ENCODE peak calls at places on chromosomes 6 and 20, in nine cellular contexts. C is suprapubic skin, Y is esophagus muscularis mucosa, D is endothelial cell of umbilical vein, H is sigmoid colon, T is HL-60, O is breast epithelium, V is HCT116, J is prostate gland. P is an unnamed sample.

GRCh38 chr6:110002676-110003075 is 24.6 kb downstream of the GPR6 start:
- DNase-seq in T (no peak), C (no peak), J (no peak), D (no peak), V (no peak), O (no peak), H (no peak), Y (no peak), P (no peak)

GRCh38 chr6:165821754-165822153 is 158.7 kb upstream of the PDE10A start:
- DNase-seq in D (no peak), O (no peak), T (no peak), Y (no peak), C (no peak), V (peak), H (no peak), J (no peak), P (no peak)

GRCh38 chr6:43952746-43953145 is 174.5 kb downstream of the MRPL14 start:
- DNase-seq in V (peak), J (no peak), Y (no peak), C (no peak), H (no peak), T (peak), O (no peak), D (no peak), P (no peak)

GRCh38 chr6:108942556-108943492 is 94.6 kb downstream of the ARMC2 start:
- DNase-seq in O (no peak), D (no peak), T (no peak), V (no peak), J (no peak), C (no peak), Y (peak), H (no peak), P (no peak)

GRCh38 chr6:81901589-81901988 is 149.1 kb upstream of the TENT5A start:
- DNase-seq in J (no peak), H (no peak), C (no peak), T (no peak), D (no peak), Y (no peak), O (no peak), V (no peak), P (no peak)

GRCh38 chr20:43384321-43384940 is 73.3 kb upstream of the SRSF6 start:
- DNase-seq in D (no peak), H (no peak), O (no peak), J (no peak), V (no peak), C (no peak), T (no peak), Y (no peak), P (no peak)

GRCh38 chr6:30730611-30731435 is 10.7 kb downstream of the TUBB start:
- DNase-seq in Y (no peak), J (peak), H (peak), O (peak), V (peak), D (peak), T (no peak), C (peak), P (peak)

GRCh38 chr6:108944707-108945685 is 96.8 kb downstream of the ARMC2 start:
- DNase-seq in C (no peak), D (no peak), V (no peak), Y (peak), T (no peak), J (peak), O (no peak), H (peak), P (no peak)

GRCh38 chr6:125821825-125822281 is 31.1 kb downstream of the NCOA7 start:
- DNase-seq in J (no peak), D (peak), H (no peak), C (no peak), O (peak), T (no peak), V (no peak), Y (no peak), P (peak)

GRCh38 chr6:159688977-159689376 is 4.1 kb downstream of the SOD2 start:
- DNase-seq in O (no peak), T (no peak), J (no peak), C (no peak), Y (no peak), V (no peak), D (no peak), H (no peak), P (no peak)

GRCh38 chr6:159692303-159693127 is 526 bp downstream of the SOD2 start:
- DNase-seq in C (no peak), D (peak), Y (peak), J (peak), T (no peak), V (no peak), H (peak), O (peak), P (peak)

GRCh38 chr6:159693128-159693893 is at the start of gene SOD2:
- DNase-seq in V (peak), J (peak), O (peak), T (peak), H (peak), C (peak), Y (peak), D (peak), P (peak)

GRCh38 chr6:159691963-159692287 is 1.1 kb downstream of the SOD2 start:
- DNase-seq in D (no peak), H (no peak), T (no peak), V (no peak), J (no peak), O (no peak), Y (peak), C (no peak), P (no peak)

GRCh38 chr6:159691133-159691962 is 1.7 kb downstream of the SOD2 start:
- DNase-seq in D (peak), T (peak), H (no peak), V (peak), O (no peak), Y (no peak), J (peak), C (no peak), P (no peak)
- TF ChIP-seq POLR2AphosphoS5 in D (no peak), T (no peak), H (peak), V (no peak), O (no peak), Y (peak), J (peak), C (peak), P (peak)

GRCh38 chr6:92376711-92377110 is 1042.6 kb downstream of the EPHA7 start:
- DNase-seq in V (no peak), T (no peak), Y (no peak), D (no peak), J (no peak), O (no peak), C (no peak), H (no peak), P (no peak)

GRCh38 chr6:92371211-92371610 is 1048.1 kb downstream of the EPHA7 start:
- DNase-seq in T (no peak), V (no peak), O (no peak), D (no peak), Y (no peak), H (no peak), C (no peak), J (no peak), P (no peak)

GRCh38 chr6:92380803-92381601 is 1038.4 kb downstream of the EPHA7 start:
- DNase-seq in H (no peak), V (no peak), J (no peak), C (no peak), O (no peak), T (no peak), D (no peak), Y (no peak), P (no peak)

GRCh38 chr6:92371809-92372208 is 1047.5 kb downstream of the EPHA7 start:
- DNase-seq in O (no peak), C (no peak), J (no peak), D (no peak), T (no peak), V (no peak), H (no peak), Y (no peak), P (no peak)

GRCh38 chr6:92377137-92377536 is 1042.2 kb downstream of the EPHA7 start:
- DNase-seq in Y (no peak), V (no peak), O (no peak), D (no peak), T (no peak), J (no peak), H (no peak), C (no peak), P (no peak)
- TF ChIP-seq POLR2AphosphoS5 in Y (no peak), V (no peak), O (no peak), D (no peak), T (no peak), J (no peak), H (no peak), C (no peak), P (no peak)

DNA sequence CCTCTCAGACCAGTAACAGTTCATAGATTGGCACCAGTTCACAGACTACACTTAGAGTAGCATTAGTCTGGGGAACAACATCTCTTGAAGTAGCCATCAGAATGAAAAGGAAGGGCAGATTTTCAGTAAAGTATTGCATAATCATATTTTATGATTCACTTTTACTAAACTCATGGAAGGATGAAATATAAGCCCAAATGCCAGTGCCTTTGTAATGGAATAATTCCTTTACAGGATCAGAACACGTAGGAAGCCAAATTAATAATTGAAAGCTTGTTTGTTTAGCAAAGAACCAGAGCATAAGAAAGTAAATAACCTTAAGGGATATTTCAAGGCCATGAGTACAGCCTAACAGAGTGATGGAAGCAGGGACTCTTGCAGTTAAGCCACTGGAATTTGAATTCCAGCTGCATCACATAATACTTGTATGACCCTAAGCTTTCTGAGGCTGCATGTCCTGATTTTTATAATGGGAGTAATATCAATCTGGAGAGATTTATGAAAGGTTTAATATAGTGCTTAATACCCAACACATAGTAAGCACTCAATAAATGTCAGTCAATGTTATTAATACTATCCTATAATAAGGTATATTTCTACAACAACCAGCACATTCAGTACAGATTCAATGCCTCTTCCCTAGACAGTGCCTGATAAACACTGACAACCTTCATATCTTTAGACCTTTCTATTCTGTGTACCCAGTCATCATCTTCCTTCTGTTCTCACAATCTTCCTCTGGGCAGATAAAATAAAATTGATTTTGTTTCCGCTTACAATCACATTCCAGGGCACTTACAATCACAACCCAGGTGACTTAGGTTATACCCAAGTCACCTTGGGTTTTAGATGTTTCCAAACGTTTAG is 11.2 kb upstream of the LOC128125822 start:
- DNase-seq in C (no peak), T (no peak), H (no peak), J (no peak), Y (no peak), D (no peak), V (no peak), O (no peak), P (no peak)
- TF ChIP-seq POLR2AphosphoS5 in C (no peak), T (no peak), H (no peak), J (no peak), Y (no peak), D (no peak), V (no peak), O (no peak), P (no peak)

GRCh38 chr20:20002101-20002998 is 14.8 kb upstream of the NAA20 start:
- DNase-seq in J (no peak), V (no peak), H (no peak), T (no peak), O (no peak), C (no peak), D (no peak), Y (no peak), P (no peak)

GRCh38 chr20:20005381-20005780 is 11.8 kb upstream of the NAA20 start:
- DNase-seq in C (no peak), H (no peak), V (no peak), T (no peak), J (no peak), O (no peak), D (no peak), Y (no peak), P (no peak)

GRCh38 chr20:20000223-20000968 is 16.8 kb upstream of the NAA20 start:
- DNase-seq in D (no peak), H (no peak), T (no peak), J (no peak), C (no peak), O (no peak), Y (no peak), V (no peak), P (no peak)

GRCh38 chr20:19998990-19999705 is 18.0 kb upstream of the NAA20 start:
- DNase-seq in C (no peak), J (no peak), Y (no peak), D (no peak), V (no peak), H (no peak), O (no peak), T (no peak), P (no peak)

DNA sequence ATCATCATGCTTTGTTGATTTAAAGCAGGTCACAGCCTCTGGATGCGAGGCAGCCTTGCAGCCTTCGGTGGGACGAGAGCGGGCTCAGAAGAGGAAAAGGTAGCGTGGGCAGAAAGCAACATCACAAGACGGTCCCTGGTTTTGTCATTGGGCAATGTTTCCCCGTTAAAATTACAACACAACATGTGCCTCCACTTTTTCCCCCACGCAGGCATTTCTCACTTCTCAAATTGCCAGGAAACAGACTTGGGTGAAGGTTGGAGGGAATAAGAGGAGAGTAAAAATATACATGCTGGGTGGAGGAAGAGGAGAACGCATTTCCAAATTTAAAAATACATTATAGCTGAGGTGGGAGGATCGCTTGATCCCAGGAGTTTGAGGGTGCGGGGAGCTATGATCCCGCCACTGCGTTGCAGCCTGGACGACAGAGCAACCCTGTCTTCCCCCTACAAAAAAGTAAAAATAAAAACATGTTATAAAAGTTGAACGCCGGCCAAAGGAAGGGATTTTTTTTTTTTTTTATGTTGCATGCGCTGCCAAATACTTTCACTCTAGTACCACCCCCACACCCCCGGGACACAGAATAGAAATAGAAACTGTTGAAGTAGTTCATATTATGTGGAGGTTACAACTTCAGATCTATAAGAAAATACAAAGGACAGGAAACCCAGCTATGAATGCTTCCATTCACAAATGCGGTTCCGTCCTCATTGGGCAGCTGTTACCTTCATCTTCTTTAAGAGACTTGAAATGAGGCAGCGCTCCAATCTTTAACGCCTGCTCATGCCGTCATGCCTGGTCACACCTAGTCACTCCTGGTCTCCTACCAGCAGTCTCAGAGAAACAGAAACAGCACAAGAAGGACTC is 13.8 kb upstream of the NAA20 start:
- DNase-seq in C (no peak), T (peak), H (peak), O (peak), D (peak), V (no peak), Y (no peak), J (peak), P (peak)
- TF ChIP-seq POLR2AphosphoS5 in C (peak), T (peak), H (peak), O (peak), D (no peak), V (no peak), Y (peak), J (no peak), P (peak)

GRCh38 chr6:138161434-138162103 is at the start of gene ARFGEF3:
- DNase-seq in D (peak), H (no peak), T (no peak), J (peak), O (no peak), V (no peak), Y (no peak), C (no peak), P (peak)
- TF ChIP-seq POLR2AphosphoS5 in D (no peak), H (no peak), T (no peak), J (no peak), O (no peak), V (peak), Y (no peak), C (no peak), P (peak)

GRCh38 chr6:16727996-16728395 is 33.3 kb downstream of the ATXN1 start:
- DNase-seq in O (no peak), H (no peak), Y (no peak), V (no peak), C (no peak), D (no peak), T (peak), J (no peak), P (no peak)
- TF ChIP-seq POLR2AphosphoS5 in O (no peak), H (no peak), Y (no peak), V (no peak), C (no peak), D (no peak), T (peak), J (no peak), P (no peak)

P was measured in transverse colon.